ENCODE peak calls at places on chromosomes 4 and X, in four cellular contexts. K, G, A and M are unnamed samples.

GRCh38 chr4:71147261-71147660 is 153.8 kb downstream of the DCK start:
- DNase-seq in K (no peak), A (no peak), G (peak; percentile 45), M (no peak)

GRCh38 chrX:140501321-140501720 is 3.5 kb downstream of the SOX3 start:
- DNase-seq in A (no peak), K (peak; percentile 49), G (no peak), M (peak; percentile 25)

GRCh38 chrX:32293962-32294708 is 917.2 kb downstream of the DMD start:
- DNase-seq in A (no peak), G (no peak), K (no peak), M (no peak)

GRCh38 chr4:120918092-120918491 is 4.4 kb downstream of the PRDM5 start:
- DNase-seq in A (no peak), K (no peak), G (no peak), M (peak; percentile 68)

GRCh38 chr4:163194593-163194992 is 27.9 kb upstream of the NAF1 start:
- DNase-seq in A (no peak), K (no peak), G (no peak), M (no peak)

GRCh38 chrX:66633541-66633940 is 5.3 kb downstream of the EDA2R start:
- DNase-seq in A (no peak), G (peak; percentile 76), K (no peak), M (no peak)

GRCh38 chr4:100391913-100392312 is 125.9 kb downstream of the EMCN start:
- DNase-seq in K (no peak), A (no peak), G (peak; percentile 43), M (no peak)

GRCh38 chr4:105186701-105187158 is 40.1 kb downstream of the TET2 start:
- DNase-seq in G (peak; percentile 78), A (no peak), K (no peak), M (no peak)

GRCh38 chr4:8353912-8354453 is 84.4 kb downstream of the HTRA3 start:
- DNase-seq in A (no peak), G (peak; percentile 78), K (no peak), M (no peak)

GRCh38 chr4:27318740-27319139 is 458.1 kb downstream of the STIM2 start:
- DNase-seq in G (peak; percentile 17), K (peak; percentile 80), A (peak; percentile 49), M (peak; percentile 84)

GRCh38 chr4:75623036-75623435 is 7.3 kb downstream of the CDKL2 start:
- DNase-seq in A (no peak), K (no peak), G (no peak), M (no peak)

DNA sequence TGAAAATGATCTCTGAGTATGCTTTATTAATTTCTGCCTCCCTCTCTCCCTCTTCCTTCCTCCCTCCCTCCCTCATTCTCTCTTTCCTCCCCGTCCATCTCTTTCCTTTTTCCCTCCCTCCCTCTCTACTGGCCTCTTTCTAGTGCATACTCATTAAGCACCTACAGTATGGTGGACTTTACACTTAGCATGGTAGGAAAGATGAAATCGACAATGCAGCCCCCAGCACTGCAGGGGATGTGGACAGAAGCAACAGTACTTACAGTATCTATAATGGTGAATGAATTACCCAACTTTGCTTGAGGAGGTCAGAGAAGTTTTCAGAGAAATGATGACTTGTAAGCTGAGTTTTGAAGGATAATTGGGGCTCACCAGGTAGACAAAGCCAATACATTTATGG is 143.8 kb upstream of the RPS6KA3 start:
- DNase-seq in A (no peak), K (no peak), G (no peak), M (no peak)
- H2BK120ac ChIP-seq in A (no peak overlapping the region), K (no peak overlapping the region), G (no peak overlapping the region), M (no peak overlapping the region)

DNA sequence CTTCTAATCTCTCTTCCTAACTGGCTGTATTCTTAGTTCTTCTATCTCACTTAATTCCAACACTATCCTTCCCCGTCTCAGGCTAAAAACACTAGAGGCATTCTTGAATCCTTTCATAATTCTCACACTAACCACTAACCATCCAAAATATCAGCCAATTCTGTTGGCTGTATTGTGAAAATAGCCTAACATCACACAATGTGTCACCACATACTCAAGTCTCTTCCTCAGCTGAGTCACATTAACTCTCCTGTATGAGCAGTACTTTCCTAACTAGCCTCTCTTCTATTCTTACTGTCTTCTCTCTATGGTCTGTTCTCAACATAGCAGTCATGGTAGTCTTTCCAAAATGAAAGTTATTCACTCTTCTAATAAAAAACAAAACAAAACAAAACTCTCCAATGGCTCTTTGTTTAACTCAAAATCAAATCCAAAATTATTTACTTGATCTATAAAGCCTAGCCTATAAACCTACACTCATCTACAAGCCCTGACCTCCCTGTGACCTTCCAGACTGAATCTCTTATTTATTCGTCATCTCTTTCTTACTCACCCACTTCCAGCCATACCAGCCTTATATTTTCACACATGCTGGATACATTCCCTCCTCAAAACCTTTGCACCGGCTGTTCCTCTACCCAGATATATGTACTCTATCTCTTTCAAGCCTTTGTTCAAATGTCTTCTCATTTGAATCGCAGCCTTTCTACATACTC is 445.9 kb downstream of the TLL1 start:
- DNase-seq in K (no peak), A (no peak), G (peak; percentile 0), M (no peak)
- H4K5ac ChIP-seq in K (no peak overlapping the region), A (no peak overlapping the region), G (no peak overlapping the region), M (no peak overlapping the region)

DNA sequence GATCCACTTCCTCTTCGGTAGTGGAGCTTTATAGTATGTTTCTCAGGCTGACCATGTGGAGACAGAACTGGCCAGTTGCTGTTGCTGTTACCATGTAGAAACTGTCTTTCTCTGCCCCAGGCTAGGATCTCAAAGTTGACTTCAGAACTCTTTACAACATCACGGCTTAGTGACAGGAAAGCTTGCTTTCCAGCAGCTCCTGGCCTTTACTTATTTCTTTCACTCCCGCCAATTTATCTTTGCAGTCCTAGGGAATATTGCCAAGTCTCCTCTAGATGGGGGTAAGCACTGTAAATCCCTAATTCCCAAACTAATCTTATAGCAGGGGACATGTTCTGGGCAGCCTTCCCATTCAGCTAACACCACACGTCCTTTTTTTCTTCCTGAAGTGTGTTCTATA is 631.6 kb downstream of the SPRY1 start:
- DNase-seq in A (no peak), G (peak; percentile 7), K (no peak), M (no peak)
- H2BK5ac ChIP-seq in A (no peak overlapping the region), G (no peak overlapping the region), K (no peak overlapping the region), M (no peak overlapping the region)

GRCh38 chr4:1288786-1289185 is 905 bp upstream of the MAEA start:
- DNase-seq in G (no peak), K (no peak), A (no peak), M (no peak)

GRCh38 chr4:1285790-1286553 is 3.7 kb upstream of the MAEA start:
- DNase-seq in G (peak; percentile 9), K (peak; percentile 89), A (no peak), M (peak; percentile 60)

GRCh38 chr4:1289232-1290164 is at the start of gene MAEA:
- DNase-seq in G (peak; percentile 95), A (peak; percentile 85), K (peak; percentile 97), M (peak; percentile 98)

GRCh38 chr4:1283711-1284110 is 6.0 kb upstream of the MAEA start:
- DNase-seq in K (no peak), G (no peak), A (no peak), M (no peak)

GRCh38 chr4:1285151-1285789 is 4.4 kb upstream of the MAEA start:
- DNase-seq in K (peak; percentile 22), A (no peak), G (no peak), M (no peak)
- H2BK120ac ChIP-seq in K (no peak overlapping the region), A (no peak overlapping the region), G (no peak overlapping the region), M (no peak overlapping the region)

GRCh38 chr4:87807402-87807801 is 8.0 kb downstream of the IBSP start:
- DNase-seq in A (no peak), K (no peak), G (no peak), M (no peak)
- H4K5ac ChIP-seq in A (no peak overlapping the region), K (no peak overlapping the region), G (no peak overlapping the region), M (no peak overlapping the region)

GRCh38 chr4:16513876-16514275 is 287.6 kb upstream of the TAPT1 start:
- DNase-seq in A (no peak), K (no peak), G (peak; percentile 60), M (no peak)
- H2BK5ac ChIP-seq in A (no peak overlapping the region), K (no peak overlapping the region), G (no peak overlapping the region), M (no peak overlapping the region)

DNA sequence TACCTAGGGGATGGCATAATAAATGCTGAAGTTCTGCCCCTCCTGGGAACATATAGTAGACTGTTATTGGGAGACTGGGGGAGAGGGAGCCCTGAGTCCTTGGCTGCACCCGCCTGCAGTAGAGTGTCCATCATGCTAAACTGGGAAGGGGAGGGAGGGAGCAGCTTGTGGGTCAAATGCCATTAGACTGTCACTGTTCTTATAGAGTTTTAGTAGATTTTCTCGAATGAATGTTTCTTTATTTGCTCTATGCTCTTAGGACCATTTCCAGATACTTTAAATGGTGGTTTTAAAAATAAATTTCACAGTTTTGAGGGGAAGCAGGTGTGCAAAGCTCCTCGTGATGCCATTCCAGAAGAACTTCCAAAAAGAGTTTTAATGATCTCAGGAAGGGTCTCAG is 111.6 kb upstream of the USP9X start:
- DNase-seq in K (no peak), A (no peak), G (no peak), M (no peak)
- H2BK120ac ChIP-seq in K (no peak overlapping the region), A (no peak overlapping the region), G (no peak overlapping the region), M (no peak overlapping the region)

GRCh38 chr4:85591361-85592098 is 116.6 kb downstream of the ARHGAP24 start:
- DNase-seq in K (no peak), G (no peak), A (no peak), M (no peak)

GRCh38 chr4:85587952-85588351 is 113.0 kb downstream of the ARHGAP24 start:
- DNase-seq in G (no peak), K (no peak), A (no peak), M (no peak)
- H4K5ac ChIP-seq in G (no peak overlapping the region), K (no peak overlapping the region), A (no peak overlapping the region), M (no peak overlapping the region)

GRCh38 chr4:122798917-122799316 is 27.7 kb upstream of the FGF2 start:
- DNase-seq in G (no peak), K (no peak), A (no peak), M (no peak)

GRCh38 chr4:122798101-122798500 is 28.5 kb upstream of the FGF2 start:
- DNase-seq in K (peak; percentile 74), G (peak; percentile 94), A (no peak), M (peak; percentile 70)

GRCh38 chr4:122793811-122794210 is 32.8 kb upstream of the FGF2 start:
- DNase-seq in A (no peak), K (no peak), G (no peak), M (no peak)

GRCh38 chr4:122796801-122797404 is 29.7 kb upstream of the FGF2 start:
- DNase-seq in K (peak; percentile 86), A (peak; percentile 70), G (peak; percentile 28), M (peak; percentile 83)

GRCh38 chr4:122797405-122798094 is 29.1 kb upstream of the FGF2 start:
- DNase-seq in K (no peak), A (no peak), G (no peak), M (no peak)
- H2BK5ac ChIP-seq in K (peak overlapping the region; percentile 37), A (peak overlapping the region; percentile 99), G (peak overlapping the region; percentile 95), M (peak overlapping the region; percentile 54)